ENCODE peak calls at places on chromosomes 6 and 20, in eight cellular contexts. D is stimulated activated CD4-positive, alpha-beta T cell treated with anti-CD3 and anti-CD28 coated beads, Interleukin-15, amount 100 ng/mL, for 1 hour; Y is astrocyte of the spinal cord; A is neural crest cell; G is NCI-H446 treated with DMSO at 0.1 percent for 48 hours; O is tibial nerve; P is stimulated activated CD8-positive, alpha-beta memory T cell treated with anti-CD3 and anti-CD28 coated beads, Interleukin-4, amount 100 ng/mL, for 1 hour; F is activated T-helper 2 cell treated with anti-CD3 and anti-CD28 coated beads, Interferon-gamma antibody, Interleukin-2, Interleukin-4, amounts not matched to agents 10 μg/mL and 5 μg/mL and 100 μg/mL, durations not matched to agents 14 hours and 24 hours and 36 hours. J is an unnamed sample.

GRCh38 chr20:61355096-61355495 is 103.0 kb downstream of the CDH4 start:
- DNase-seq in P (no peak), O (no peak), D (no peak), A (no peak), Y (peak), G (no peak), F (no peak), J (no peak)

GRCh38 chr6:52634211-52634610 is 36.7 kb upstream of the TMEM14A start:
- DNase-seq in D (no peak), G (no peak), F (no peak), P (no peak), A (no peak), O (no peak), Y (no peak), J (peak)

GRCh38 chr20:3158968-3159431 is 665 bp downstream of the FASTKD5 start:
- DNase-seq in D (no peak), G (no peak), F (no peak), A (no peak), O (no peak), P (no peak), Y (no peak), J (peak)

GRCh38 chr20:62656205-62656918 is 14.1 kb downstream of the SLCO4A1 start:
- DNase-seq in Y (no peak), F (no peak), G (no peak), P (no peak), O (no peak), A (no peak), D (no peak), J (no peak)

GRCh38 chr6:44073612-44074382 is 53.5 kb downstream of the MRPL14 start:
- DNase-seq in A (peak), P (no peak), Y (no peak), F (peak), D (no peak), G (no peak), O (no peak), J (no peak)

GRCh38 chr6:3504354-3504753 is 47.5 kb upstream of the SLC22A23 start:
- DNase-seq in D (no peak), A (no peak), O (no peak), Y (no peak), F (no peak), G (no peak), P (no peak), J (no peak)

GRCh38 chr6:26455357-26455970 is 2.3 kb upstream of the BTN2A1 start:
- DNase-seq in F (no peak), A (no peak), Y (no peak), G (no peak), P (no peak), O (no peak), D (no peak), J (no peak)

GRCh38 chr20:51095755-51096509 is 73.0 kb upstream of the KCNG1 start:
- DNase-seq in A (peak), Y (no peak), P (no peak), F (no peak), G (peak), O (no peak), D (no peak), J (no peak)

GRCh38 chr20:49285813-49286494 is 8.1 kb upstream of the ZNFX1 start:
- DNase-seq in G (no peak), O (no peak), P (no peak), A (no peak), F (no peak), Y (no peak), D (no peak), J (no peak)

GRCh38 chr6:12026120-12026519 is 14.0 kb downstream of the HIVEP1 start:
- DNase-seq in A (no peak), D (no peak), F (no peak), G (no peak), O (no peak), Y (no peak), P (no peak), J (no peak)

GRCh38 chr6:20403766-20404640 is 2.3 kb downstream of the E2F3 start:
- DNase-seq in A (peak), D (peak), F (peak), P (no peak), O (no peak), Y (peak), G (peak), J (peak)